ENCODE peak calls at places on chromosomes 7 and 10, in five cellular contexts. E is epithelial cell of esophagus, U is left ventricle myocardium inferior, X is uterus, J is astrocyte. Q is an unnamed sample.

GRCh38 chr10:5895804-5896203 is 5.8 kb downstream of the FBH1 start:
- DNase-seq in E (no peak), U (no peak), X (no peak), J (no peak), Q (no peak)

GRCh38 chr7:140542226-140542625 is 62.9 kb upstream of the MKRN1 start:
- DNase-seq in E (no peak), U (peak; percentile 62), X (peak; percentile 84), J (peak; percentile 48), Q (peak; percentile 79)

GRCh38 chr10:60032723-60033122 is 126.4 kb upstream of the CCDC6 start:
- DNase-seq in E (peak; percentile 80), U (no peak), X (no peak), J (peak; percentile 25), Q (peak; percentile 60)

GRCh38 chr7:152312316-152312715 is 123.5 kb downstream of the KMT2C start:
- DNase-seq in E (no peak), U (no peak), X (no peak), J (peak; percentile 24), Q (peak; percentile 64)

GRCh38 chr10:122468923-122469781 is 7.8 kb downstream of the HTRA1 start:
- DNase-seq in E (peak; percentile 97), U (no peak), X (peak; percentile 66), J (peak; percentile 89), Q (peak; percentile 94)

GRCh38 chr7:54839538-54840213 is 80.7 kb upstream of the SEC61G start:
- DNase-seq in E (peak; percentile 54), U (peak; percentile 82), X (peak; percentile 50), J (peak; percentile 37), Q (peak; percentile 82)

GRCh38 chr10:25261110-25261509 is 86.3 kb downstream of the GPR158 start:
- DNase-seq in E (no peak), U (no peak), X (no peak), J (no peak), Q (no peak)

GRCh38 chr7:20172736-20173334 is 44.3 kb downstream of the MACC1 start:
- DNase-seq in E (peak; percentile 66), U (no peak), X (peak; percentile 83), J (peak; percentile 41), Q (peak; percentile 69)

GRCh38 chr10:122446668-122447410 is 7.6 kb upstream of the ARMS2 start:
- DNase-seq in E (peak; percentile 35), U (no peak), X (no peak), J (no peak), Q (peak; percentile 36)

GRCh38 chr7:130838738-130839137 is 104.7 kb upstream of the KLF14 start:
- DNase-seq in E (peak; percentile 87), U (no peak), X (no peak), J (peak; percentile 96), Q (peak; percentile 89)

GRCh38 chr10:51960494-51960895 is 261.1 kb upstream of the CSTF2T start:
- DNase-seq in E (peak; percentile 55), U (no peak), X (no peak), J (peak; percentile 8), Q (peak; percentile 87)

GRCh38 chr7:1252543-1253090 is 19.9 kb downstream of the UNCX start:
- DNase-seq in E (no peak), U (no peak), X (no peak), J (no peak), Q (no peak)

GRCh38 chr7:81447351-81447952 is 322.4 kb downstream of the HGF start:
- DNase-seq in E (peak; percentile 75), U (no peak), X (no peak), J (peak; percentile 56), Q (peak; percentile 83)

GRCh38 chr10:9297580-9297979 is 1243.1 kb downstream of the GATA3 start:
- DNase-seq in E (no peak), U (no peak), X (no peak), J (no peak), Q (no peak)

GRCh38 chr10:102421645-102422585 is 1.3 kb downstream of the FBXL15 start:
- DNase-seq in E (peak; percentile 49), U (no peak), X (no peak), J (no peak), Q (no peak)

GRCh38 chr7:27128034-27128433 is 2.5 kb downstream of the HOXA4 start:
- DNase-seq in E (no peak), U (no peak), X (no peak), J (peak; percentile 67), Q (peak; percentile 59)

GRCh38 chr10:49288341-49289065 is 10.5 kb upstream of the C10orf71 start:
- DNase-seq in E (no peak), U (no peak), X (no peak), J (no peak), Q (no peak)

GRCh38 chr10:131655101-131655849 is 245.5 kb upstream of the PPP2R2D start:
- DNase-seq in E (no peak), U (no peak), X (no peak), J (no peak), Q (no peak)

GRCh38 chr7:87541648-87542047 is 59.0 kb downstream of the ABCB1 start:
- DNase-seq in E (no peak), U (no peak), X (no peak), J (no peak), Q (no peak)

GRCh38 chr7:107982918-107983389 is 20.0 kb downstream of the LAMB1 start:
- DNase-seq in E (no peak), U (no peak), X (peak; percentile 40), J (peak; percentile 62), Q (peak; percentile 77)

GRCh38 chr7:42068554-42069280 is 168.3 kb downstream of the GLI3 start:
- DNase-seq in E (peak; percentile 32), U (no peak), X (no peak), J (no peak), Q (no peak)

GRCh38 chr10:50498465-50498864 is 125.3 kb downstream of the SGMS1 start:
- DNase-seq in E (no peak), U (no peak), X (no peak), J (no peak), Q (no peak)

GRCh38 chr10:66291133-66291532 is 634.7 kb upstream of the LRRTM3 start:
- DNase-seq in E (no peak), U (no peak), X (no peak), J (no peak), Q (no peak)

GRCh38 chr10:84539244-84539643 is 210.9 kb downstream of the CCSER2 start:
- DNase-seq in E (no peak), U (no peak), X (no peak), J (no peak), Q (peak; percentile 33)

GRCh38 chr7:107506683-107507339 is 37.0 kb downstream of the GPR22 start:
- DNase-seq in E (peak; percentile 96), U (peak; percentile 22), X (no peak), J (no peak), Q (peak; percentile 18)

GRCh38 chr7:45872116-45873034 is 507 bp downstream of the CCDC201 start:
- DNase-seq in E (peak; percentile 35), U (no peak), X (no peak), J (no peak), Q (no peak)

GRCh38 chr10:123666318-123667291 is at the start of gene GPR26:
- DNase-seq in E (no peak), U (no peak), X (no peak), J (no peak), Q (no peak)

GRCh38 chr10:88999629-89000028 is 9.0 kb downstream of the FAS start:
- DNase-seq in E (peak; percentile 15), U (no peak), X (no peak), J (no peak), Q (peak; percentile 62)

GRCh38 chr10:82377608-82378007 is 502.6 kb downstream of the NRG3 start:
- DNase-seq in E (no peak), U (no peak), X (no peak), J (no peak), Q (peak; percentile 1)
- TF ChIP-seq CTCF in E (no peak), U (peak; percentile 38), X (no peak), J (peak; percentile 29), Q (no peak)

GRCh38 chr7:158891922-158892321 is 35.6 kb downstream of the DYNC2I1 start:
- DNase-seq in E (no peak), U (no peak), X (no peak), J (no peak), Q (no peak)
- H3K4me3 ChIP-seq in E (no peak overlapping the region), U (no peak overlapping the region), X (no peak overlapping the region), J (no peak overlapping the region), Q (no peak overlapping the region)

DNA sequence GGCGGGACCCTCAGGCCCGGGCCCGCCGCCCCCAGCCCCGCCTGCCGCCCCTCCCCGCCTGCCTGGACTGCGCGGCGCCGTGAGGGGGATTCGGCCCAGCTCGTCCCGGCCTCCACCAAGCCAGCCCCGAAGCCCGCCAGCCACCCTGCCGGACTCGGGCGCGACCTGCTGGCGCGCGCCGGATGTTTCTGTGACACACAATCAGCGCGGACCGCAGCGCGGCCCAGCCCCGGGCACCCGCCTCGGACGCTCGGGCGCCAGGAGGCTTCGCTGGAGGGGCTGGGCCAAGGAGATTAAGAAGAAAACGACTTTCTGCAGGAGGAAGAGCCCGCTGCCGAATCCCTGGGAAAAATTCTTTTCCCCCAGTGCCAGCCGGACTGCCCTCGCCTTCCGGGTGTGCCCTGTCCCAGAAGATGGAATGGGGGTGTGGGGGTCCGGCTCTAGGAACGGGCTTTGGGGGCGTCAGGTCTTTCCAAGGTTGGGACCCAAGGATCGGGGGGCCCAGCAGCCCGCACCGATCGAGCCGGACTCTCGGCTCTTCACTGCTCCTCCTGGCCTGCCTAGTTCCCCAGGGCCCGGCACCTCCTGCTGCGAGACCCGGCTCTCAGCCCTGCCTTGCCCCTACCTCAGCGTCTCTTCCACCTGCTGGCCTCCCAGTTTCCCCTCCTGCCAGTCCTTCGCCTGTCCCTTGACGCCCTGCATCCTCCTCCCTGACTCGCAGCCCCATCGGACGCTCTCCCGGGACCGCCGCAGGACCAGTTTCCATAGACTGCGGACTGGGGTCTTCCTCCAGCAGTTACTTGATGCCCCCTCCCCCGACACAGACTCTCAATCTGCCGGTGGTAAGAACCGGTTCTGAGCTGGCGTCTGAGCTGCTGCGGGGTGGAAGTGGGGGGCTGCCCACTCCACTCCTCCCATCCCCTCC is 82.7 kb downstream of the PAX2 start:
- DNase-seq in E (no peak), U (peak; percentile 26), X (no peak), J (no peak), Q (no peak)
- TF ChIP-seq CTCF in E (no peak), U (no peak), X (no peak), J (no peak), Q (no peak)

DNA sequence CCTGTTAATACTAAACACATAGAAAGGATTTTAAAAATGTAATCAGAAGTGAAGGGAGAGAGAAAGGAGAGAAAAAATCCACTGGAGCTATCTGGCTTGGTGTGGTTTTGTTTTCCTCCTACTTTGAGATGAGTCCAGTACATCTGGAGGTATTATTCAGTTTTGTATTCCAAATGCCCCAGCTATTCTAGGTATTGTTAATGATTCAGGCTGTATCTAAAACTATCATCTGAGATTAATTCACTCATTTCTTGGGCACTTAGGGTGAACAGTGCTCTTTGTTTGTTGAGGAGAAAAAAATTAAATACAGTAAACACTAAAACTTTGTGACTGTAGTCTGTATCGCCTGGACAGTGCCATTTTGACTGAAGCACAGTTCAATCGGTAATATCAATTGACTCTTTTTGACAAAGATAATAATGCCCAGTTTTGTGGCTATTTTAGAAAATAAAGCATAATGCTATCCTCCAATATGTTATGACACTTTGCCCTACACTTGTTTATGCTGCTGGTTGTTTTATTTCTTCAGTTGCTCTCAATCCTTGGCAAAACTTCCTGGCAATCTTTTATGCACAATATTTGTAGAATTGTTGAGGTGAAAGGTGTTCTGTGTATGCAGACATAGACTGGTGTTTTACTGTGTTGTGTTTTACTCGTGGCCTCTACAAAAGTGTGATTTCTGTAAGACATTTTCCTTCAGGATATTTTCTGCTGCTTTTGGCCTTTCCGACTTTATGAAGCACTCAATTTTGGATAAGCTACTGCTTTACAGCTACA is 21.6 kb downstream of the GLCCI1 start:
- DNase-seq in E (no peak), U (no peak), X (no peak), J (no peak), Q (no peak)
- H3K4me3 ChIP-seq in E (no peak overlapping the region), U (peak overlapping the region; percentile 18), X (no peak overlapping the region), J (no peak overlapping the region), Q (no peak overlapping the region)